ENCODE peak calls at places on chromosomes 13 and 19, in six cellular contexts. One of them, this sample, is unnamed.

GRCh38 chr19:6536138-6536671 is 5.4 kb downstream of the TNFSF9 start:
- DNase-seq in heart right ventricle: no peak
- DNase-seq in psoas muscle: peak; percentile 31
- DNase-seq in transverse colon: peak; percentile 74
- DNase-seq in ovary: no peak
- DNase-seq in IMR-90: no peak
- DNase-seq in this sample: peak; percentile 10

GRCh38 chr19:51687791-51688664 is 5.1 kb upstream of the SPACA6 start:
- DNase-seq in ovary: peak; percentile 74
- DNase-seq in heart right ventricle: peak; percentile 74
- DNase-seq in psoas muscle: peak; percentile 72
- DNase-seq in transverse colon: peak; percentile 48
- DNase-seq in IMR-90: peak; percentile 44
- DNase-seq in this sample: peak; percentile 48

GRCh38 chr13:40485611-40486517 is 180.6 kb downstream of the FOXO1 start:
- DNase-seq in transverse colon: no peak
- DNase-seq in heart right ventricle: no peak
- DNase-seq in ovary: no peak
- DNase-seq in IMR-90: no peak
- DNase-seq in psoas muscle: no peak
- DNase-seq in this sample: no peak

GRCh38 chr13:31431722-31432137 is 232.0 kb downstream of the B3GLCT start:
- DNase-seq in ovary: no peak
- DNase-seq in IMR-90: peak; percentile 28
- DNase-seq in transverse colon: peak; percentile 52
- DNase-seq in psoas muscle: peak; percentile 48
- DNase-seq in heart right ventricle: peak; percentile 22
- DNase-seq in this sample: peak; percentile 10

GRCh38 chr13:46948338-46948737 is 51.5 kb upstream of the HTR2A start:
- DNase-seq in IMR-90: no peak
- DNase-seq in transverse colon: no peak
- DNase-seq in heart right ventricle: no peak
- DNase-seq in ovary: no peak
- DNase-seq in psoas muscle: no peak
- DNase-seq in this sample: no peak

GRCh38 chr19:58252102-58252685 is 23.5 kb downstream of the ZNF544 start:
- DNase-seq in IMR-90: no peak
- DNase-seq in heart right ventricle: no peak
- DNase-seq in psoas muscle: no peak
- DNase-seq in transverse colon: no peak
- DNase-seq in ovary: no peak
- DNase-seq in this sample: no peak

GRCh38 chr13:22357132-22357531 is 686.3 kb downstream of the FGF9 start:
- DNase-seq in IMR-90: no peak
- DNase-seq in transverse colon: no peak
- DNase-seq in psoas muscle: no peak
- DNase-seq in heart right ventricle: no peak
- DNase-seq in ovary: no peak
- DNase-seq in this sample: no peak

GRCh38 chr19:1648156-1648925 is 4.1 kb downstream of the TCF3 start:
- DNase-seq in transverse colon: peak; percentile 61
- DNase-seq in IMR-90: no peak
- DNase-seq in psoas muscle: no peak
- DNase-seq in ovary: no peak
- DNase-seq in heart right ventricle: no peak
- DNase-seq in this sample: no peak

GRCh38 chr19:49637865-49638350 is 2.0 kb downstream of the RRAS start:
- DNase-seq in heart right ventricle: peak; percentile 92
- DNase-seq in ovary: peak; percentile 77
- DNase-seq in IMR-90: peak; percentile 62
- DNase-seq in psoas muscle: peak; percentile 87
- DNase-seq in transverse colon: peak; percentile 91
- DNase-seq in this sample: peak; percentile 61

GRCh38 chr13:25468330-25469178 is 96.8 kb downstream of the ATP8A2 start:
- DNase-seq in ovary: no peak
- DNase-seq in transverse colon: no peak
- DNase-seq in heart right ventricle: no peak
- DNase-seq in IMR-90: no peak
- DNase-seq in psoas muscle: no peak
- DNase-seq in this sample: no peak

GRCh38 chr19:2014731-2015610 is 543 bp downstream of the BTBD2 start:
- DNase-seq in transverse colon: no peak
- DNase-seq in psoas muscle: no peak
- DNase-seq in ovary: no peak
- DNase-seq in IMR-90: no peak
- DNase-seq in heart right ventricle: peak; percentile 46
- DNase-seq in this sample: peak; percentile 65

GRCh38 chr19:35110974-35111373 is 4.6 kb upstream of the FXYD3 start:
- DNase-seq in IMR-90: no peak
- DNase-seq in transverse colon: no peak
- DNase-seq in heart right ventricle: no peak
- DNase-seq in psoas muscle: no peak
- DNase-seq in ovary: no peak
- DNase-seq in this sample: no peak

GRCh38 chr13:48446454-48446853 is 33.5 kb upstream of the LPAR6 start:
- DNase-seq in heart right ventricle: no peak
- DNase-seq in IMR-90: peak; percentile 84
- DNase-seq in psoas muscle: no peak
- DNase-seq in transverse colon: no peak
- DNase-seq in ovary: no peak
- DNase-seq in this sample: no peak

GRCh38 chr13:103794526-103794925 is 728.3 kb upstream of the SLC10A2 start:
- DNase-seq in IMR-90: no peak
- DNase-seq in transverse colon: no peak
- DNase-seq in psoas muscle: no peak
- DNase-seq in heart right ventricle: no peak
- DNase-seq in ovary: no peak
- DNase-seq in this sample: no peak

GRCh38 chr13:63409791-63410351 is 1994.2 kb upstream of the PCDH20 start:
- DNase-seq in heart right ventricle: no peak
- DNase-seq in psoas muscle: no peak
- DNase-seq in transverse colon: no peak
- DNase-seq in ovary: no peak
- DNase-seq in IMR-90: no peak
- DNase-seq in this sample: no peak

GRCh38 chr13:35760678-35761308 is 284.3 kb upstream of the MAB21L1 start:
- DNase-seq in IMR-90: no peak
- DNase-seq in heart right ventricle: no peak
- DNase-seq in psoas muscle: no peak
- DNase-seq in transverse colon: no peak
- DNase-seq in ovary: no peak
- DNase-seq in this sample: no peak

GRCh38 chr13:42539670-42540069 is 34.3 kb upstream of the TNFSF11 start:
- DNase-seq in IMR-90: no peak
- DNase-seq in heart right ventricle: no peak
- DNase-seq in ovary: no peak
- DNase-seq in transverse colon: no peak
- DNase-seq in psoas muscle: no peak
- DNase-seq in this sample: no peak

GRCh38 chr19:6233051-6233826 is 46.5 kb downstream of the MLLT1 start:
- DNase-seq in heart right ventricle: peak; percentile 81
- DNase-seq in psoas muscle: peak; percentile 70
- DNase-seq in IMR-90: peak; percentile 43
- DNase-seq in ovary: no peak
- DNase-seq in transverse colon: no peak
- DNase-seq in this sample: peak; percentile 58

GRCh38 chr19:18306903-18307681 is 15.8 kb downstream of the LSM4 start:
- DNase-seq in psoas muscle: no peak
- DNase-seq in ovary: peak; percentile 63
- DNase-seq in heart right ventricle: no peak
- DNase-seq in IMR-90: no peak
- DNase-seq in transverse colon: no peak
- DNase-seq in this sample: no peak

GRCh38 chr13:112457485-112457884 is 81.3 kb downstream of the SPACA7 start:
- DNase-seq in transverse colon: no peak
- DNase-seq in psoas muscle: no peak
- DNase-seq in ovary: no peak
- DNase-seq in heart right ventricle: no peak
- DNase-seq in IMR-90: no peak
- DNase-seq in this sample: no peak

DNA sequence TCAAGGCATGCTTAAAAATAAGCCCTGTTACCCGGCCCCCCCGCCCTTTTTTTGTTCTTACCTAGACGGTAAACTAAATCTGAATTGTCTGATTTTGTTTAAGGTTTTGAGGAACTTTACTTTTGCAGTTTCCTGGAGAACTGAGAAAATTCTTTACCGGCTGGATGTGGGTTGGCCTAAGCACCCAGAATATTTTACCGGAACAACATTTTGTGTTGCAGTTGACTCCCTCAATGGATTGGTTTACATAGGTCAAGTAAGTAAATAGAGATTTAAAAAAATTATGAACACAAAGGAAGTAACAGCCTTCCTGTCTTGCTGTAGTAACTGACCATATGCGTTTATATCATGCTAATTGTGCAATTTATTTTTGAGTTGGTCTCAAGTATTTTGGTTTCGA is 777 bp downstream of the NHLRC3 start:
- DNase-seq in transverse colon: no peak
- DNase-seq in ovary: no peak
- DNase-seq in heart right ventricle: no peak
- DNase-seq in psoas muscle: no peak
- DNase-seq in IMR-90: no peak
- DNase-seq in this sample: no peak
- H3K27ac ChIP-seq in transverse colon: peak overlapping the region; percentile 94
- H3K27ac ChIP-seq in ovary: no peak overlapping the region
- H3K27ac ChIP-seq in heart right ventricle: peak overlapping the region; percentile 90
- H3K27ac ChIP-seq in psoas muscle: peak overlapping the region; percentile 85
- H3K27ac ChIP-seq in IMR-90: no peak overlapping the region
- H3K27ac ChIP-seq in this sample: peak overlapping the region; percentile 85

DNA sequence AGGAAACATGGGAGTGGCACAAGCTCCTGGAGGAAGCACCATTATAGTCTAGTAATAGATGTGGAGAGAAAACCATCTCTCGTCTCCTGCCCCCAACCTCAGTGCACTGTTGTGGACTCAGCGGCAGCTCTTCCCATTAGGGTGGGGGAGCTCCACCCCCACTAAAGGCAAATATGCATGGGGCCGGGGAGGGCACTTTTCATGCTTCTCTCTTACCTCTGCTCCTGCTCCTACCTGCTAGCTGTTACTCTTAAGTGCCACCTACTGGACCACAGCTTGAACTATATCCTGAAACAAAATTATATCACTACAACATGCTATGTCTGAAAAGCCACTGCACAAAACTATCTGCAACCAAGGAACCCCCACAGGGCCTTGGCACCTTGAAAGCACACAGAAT is 112.6 kb upstream of the DACH1 start:
- DNase-seq in IMR-90: no peak
- DNase-seq in heart right ventricle: no peak
- DNase-seq in ovary: no peak
- DNase-seq in psoas muscle: no peak
- DNase-seq in transverse colon: no peak
- DNase-seq in this sample: no peak
- TF ChIP-seq CTCF in IMR-90: no peak
- TF ChIP-seq CTCF in heart right ventricle: peak; percentile 7
- TF ChIP-seq CTCF in ovary: no peak
- TF ChIP-seq CTCF in psoas muscle: no peak
- TF ChIP-seq CTCF in transverse colon: peak; percentile 16
- TF ChIP-seq CTCF in this sample: no peak

GRCh38 chr19:36371886-36372285 is 7.1 kb downstream of the ZFP14 start:
- DNase-seq in psoas muscle: no peak
- DNase-seq in transverse colon: no peak
- DNase-seq in IMR-90: no peak
- DNase-seq in ovary: no peak
- DNase-seq in heart right ventricle: no peak
- DNase-seq in this sample: no peak

GRCh38 chr19:36378625-36379509 is at the start of gene ZFP14:
- DNase-seq in IMR-90: peak; percentile 91
- DNase-seq in psoas muscle: peak; percentile 94
- DNase-seq in heart right ventricle: peak; percentile 93
- DNase-seq in ovary: peak; percentile 90
- DNase-seq in transverse colon: peak; percentile 95
- DNase-seq in this sample: peak; percentile 91

GRCh38 chr19:36379510-36379819 is 464 bp upstream of the ZFP14 start:
- DNase-seq in ovary: no peak
- DNase-seq in psoas muscle: no peak
- DNase-seq in heart right ventricle: no peak
- DNase-seq in IMR-90: no peak
- DNase-seq in transverse colon: no peak
- DNase-seq in this sample: no peak

GRCh38 chr19:36373638-36374156 is 5.3 kb downstream of the ZFP14 start:
- DNase-seq in heart right ventricle: no peak
- DNase-seq in IMR-90: no peak
- DNase-seq in ovary: no peak
- DNase-seq in psoas muscle: no peak
- DNase-seq in transverse colon: no peak
- DNase-seq in this sample: no peak

DNA sequence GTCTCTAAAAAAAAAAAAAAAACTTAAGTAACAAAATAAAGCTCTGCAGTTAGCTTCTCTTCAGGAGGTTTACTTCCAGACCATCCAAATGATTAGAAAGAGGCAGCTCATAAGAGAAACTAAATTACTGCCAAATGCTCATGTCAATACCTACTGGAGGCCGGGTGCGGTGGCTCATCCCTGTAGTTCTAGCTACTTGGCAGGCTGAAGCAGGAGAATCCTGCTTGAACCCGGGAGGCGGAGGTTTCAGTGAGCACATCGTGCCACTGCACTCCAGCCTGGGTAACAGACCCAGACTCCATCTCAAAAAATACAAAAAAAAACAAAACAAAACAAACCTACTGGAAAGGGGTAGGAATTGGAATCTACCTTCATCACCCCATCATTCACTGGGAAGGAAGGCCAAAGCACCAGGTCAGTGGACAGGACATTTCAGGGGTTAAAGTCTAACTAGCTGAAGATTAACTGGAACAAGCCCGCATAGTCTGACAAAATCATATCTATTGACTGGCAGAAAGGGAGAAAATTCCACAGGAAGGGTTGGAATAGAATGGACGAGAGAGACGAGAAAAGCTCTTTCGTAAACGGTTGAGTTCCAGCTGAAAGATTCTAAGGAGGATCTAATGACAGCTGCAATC is 1.3 kb downstream of the ZFP14 start:
- DNase-seq in ovary: no peak
- DNase-seq in IMR-90: no peak
- DNase-seq in transverse colon: no peak
- DNase-seq in heart right ventricle: no peak
- DNase-seq in psoas muscle: no peak
- DNase-seq in this sample: no peak
- H3K4me3 ChIP-seq in ovary: no peak overlapping the region
- H3K4me3 ChIP-seq in IMR-90: peak overlapping the region; percentile 66
- H3K4me3 ChIP-seq in transverse colon: peak overlapping the region; percentile 90
- H3K4me3 ChIP-seq in heart right ventricle: peak overlapping the region; percentile 65
- H3K4me3 ChIP-seq in psoas muscle: peak overlapping the region; percentile 89
- H3K4me3 ChIP-seq in this sample: peak overlapping the region; percentile 68

GRCh38 chr19:10416083-10416379 is 4.3 kb upstream of the PDE4A start:
- DNase-seq in transverse colon: no peak
- DNase-seq in heart right ventricle: no peak
- DNase-seq in ovary: no peak
- DNase-seq in psoas muscle: no peak
- DNase-seq in IMR-90: no peak
- DNase-seq in this sample: no peak

GRCh38 chr19:10419200-10419645 is 1.1 kb upstream of the PDE4A start:
- DNase-seq in heart right ventricle: no peak
- DNase-seq in IMR-90: no peak
- DNase-seq in psoas muscle: no peak
- DNase-seq in transverse colon: no peak
- DNase-seq in ovary: no peak
- DNase-seq in this sample: no peak

GRCh38 chr19:10416380-10417257 is 3.7 kb upstream of the PDE4A start:
- DNase-seq in heart right ventricle: peak; percentile 83
- DNase-seq in ovary: no peak
- DNase-seq in IMR-90: peak; percentile 90
- DNase-seq in transverse colon: peak; percentile 90
- DNase-seq in psoas muscle: peak; percentile 89
- DNase-seq in this sample: peak; percentile 97

GRCh38 chr19:10418281-10419199 is 1.8 kb upstream of the PDE4A start:
- DNase-seq in heart right ventricle: no peak
- DNase-seq in psoas muscle: no peak
- DNase-seq in transverse colon: no peak
- DNase-seq in IMR-90: no peak
- DNase-seq in ovary: no peak
- DNase-seq in this sample: no peak

GRCh38 chr19:10417598-10418280 is 2.6 kb upstream of the PDE4A start:
- DNase-seq in transverse colon: no peak
- DNase-seq in ovary: no peak
- DNase-seq in psoas muscle: no peak
- DNase-seq in IMR-90: no peak
- DNase-seq in heart right ventricle: no peak
- DNase-seq in this sample: peak; percentile 78
- H3K27ac ChIP-seq in transverse colon: no peak overlapping the region
- H3K27ac ChIP-seq in ovary: no peak overlapping the region
- H3K27ac ChIP-seq in psoas muscle: no peak overlapping the region
- H3K27ac ChIP-seq in IMR-90: no peak overlapping the region
- H3K27ac ChIP-seq in heart right ventricle: no peak overlapping the region
- H3K27ac ChIP-seq in this sample: no peak overlapping the region

This sample was measured in pancreas.